ENCODE peak calls at places on chromosome 9, in seven cellular contexts. One of them, this sample, is unnamed.

GRCh38 chr9:133583586-133583985 is 25.6 kb downstream of the FAM163B start:
- DNase-seq in transverse colon: no peak
- DNase-seq in HS-5: no peak
- DNase-seq in posterior vena cava: no peak
- DNase-seq in GM04504: no peak
- DNase-seq in progenitor cell of endocrine pancreas: no peak
- DNase-seq in neuronal stem cell: no peak
- DNase-seq in this sample: no peak

GRCh38 chr9:115997923-115998322 is 155.7 kb upstream of the PAPPA start:
- DNase-seq in neuronal stem cell: no peak
- DNase-seq in GM04504: peak
- DNase-seq in HS-5: peak
- DNase-seq in progenitor cell of endocrine pancreas: no peak
- DNase-seq in transverse colon: no peak
- DNase-seq in posterior vena cava: no peak
- DNase-seq in this sample: peak

GRCh38 chr9:126160067-126160853 is 166.4 kb upstream of the MVB12B start:
- DNase-seq in transverse colon: no peak
- DNase-seq in progenitor cell of endocrine pancreas: no peak
- DNase-seq in posterior vena cava: no peak
- DNase-seq in GM04504: no peak
- DNase-seq in neuronal stem cell: no peak
- DNase-seq in HS-5: no peak
- DNase-seq in this sample: no peak

GRCh38 chr9:98886691-98887229 is 56.9 kb upstream of the COL15A1 start:
- DNase-seq in GM04504: no peak
- DNase-seq in neuronal stem cell: no peak
- DNase-seq in transverse colon: no peak
- DNase-seq in posterior vena cava: peak
- DNase-seq in progenitor cell of endocrine pancreas: no peak
- DNase-seq in HS-5: no peak
- DNase-seq in this sample: peak

GRCh38 chr9:109961579-109961978 is 181.6 kb downstream of the PALM2AKAP2 start:
- DNase-seq in progenitor cell of endocrine pancreas: no peak
- DNase-seq in transverse colon: no peak
- DNase-seq in neuronal stem cell: no peak
- DNase-seq in GM04504: no peak
- DNase-seq in posterior vena cava: no peak
- DNase-seq in HS-5: no peak
- DNase-seq in this sample: no peak

GRCh38 chr9:137833721-137834613 is 43.6 kb upstream of the CACNA1B start:
- DNase-seq in posterior vena cava: no peak
- DNase-seq in neuronal stem cell: no peak
- DNase-seq in transverse colon: no peak
- DNase-seq in GM04504: no peak
- DNase-seq in HS-5: no peak
- DNase-seq in progenitor cell of endocrine pancreas: no peak
- DNase-seq in this sample: no peak

GRCh38 chr9:107637421-107638420 is 148.2 kb upstream of the KLF4 start:
- DNase-seq in HS-5: no peak
- DNase-seq in neuronal stem cell: peak
- DNase-seq in progenitor cell of endocrine pancreas: peak
- DNase-seq in posterior vena cava: peak
- DNase-seq in transverse colon: peak
- DNase-seq in GM04504: peak
- DNase-seq in this sample: peak

GRCh38 chr9:37944266-37944650 is 40.3 kb upstream of the SLC25A51 start:
- DNase-seq in HS-5: no peak
- DNase-seq in GM04504: no peak
- DNase-seq in transverse colon: no peak
- DNase-seq in progenitor cell of endocrine pancreas: no peak
- DNase-seq in posterior vena cava: peak
- DNase-seq in neuronal stem cell: no peak
- DNase-seq in this sample: no peak

GRCh38 chr9:134491436-134491835 is 150.2 kb upstream of the COL5A1 start:
- DNase-seq in posterior vena cava: peak
- DNase-seq in HS-5: no peak
- DNase-seq in progenitor cell of endocrine pancreas: no peak
- DNase-seq in neuronal stem cell: no peak
- DNase-seq in GM04504: no peak
- DNase-seq in transverse colon: no peak
- DNase-seq in this sample: no peak

GRCh38 chr9:123033864-123034598 is 564 bp downstream of the GPR21 start:
- DNase-seq in progenitor cell of endocrine pancreas: no peak
- DNase-seq in GM04504: no peak
- DNase-seq in HS-5: no peak
- DNase-seq in transverse colon: no peak
- DNase-seq in posterior vena cava: no peak
- DNase-seq in neuronal stem cell: no peak
- DNase-seq in this sample: no peak

GRCh38 chr9:37931586-37931985 is 27.7 kb upstream of the SLC25A51 start:
- DNase-seq in transverse colon: no peak
- DNase-seq in GM04504: no peak
- DNase-seq in progenitor cell of endocrine pancreas: no peak
- DNase-seq in posterior vena cava: no peak
- DNase-seq in HS-5: no peak
- DNase-seq in neuronal stem cell: no peak
- DNase-seq in this sample: no peak

GRCh38 chr9:93663877-93664548 is 87.6 kb downstream of the PHF2 start:
- DNase-seq in GM04504: no peak
- DNase-seq in transverse colon: no peak
- DNase-seq in progenitor cell of endocrine pancreas: no peak
- DNase-seq in posterior vena cava: peak
- DNase-seq in neuronal stem cell: no peak
- DNase-seq in HS-5: no peak
- DNase-seq in this sample: no peak

GRCh38 chr9:71223953-71224538 is 102.6 kb upstream of the TRPM3 start:
- DNase-seq in posterior vena cava: no peak
- DNase-seq in HS-5: no peak
- DNase-seq in neuronal stem cell: no peak
- DNase-seq in GM04504: no peak
- DNase-seq in transverse colon: no peak
- DNase-seq in progenitor cell of endocrine pancreas: no peak
- DNase-seq in this sample: no peak

GRCh38 chr9:112771359-112772214 is 21.0 kb downstream of the SNX30 start:
- DNase-seq in GM04504: no peak
- DNase-seq in transverse colon: no peak
- DNase-seq in HS-5: no peak
- DNase-seq in neuronal stem cell: no peak
- DNase-seq in progenitor cell of endocrine pancreas: no peak
- DNase-seq in posterior vena cava: no peak
- DNase-seq in this sample: no peak

GRCh38 chr9:126886194-126886830 is 25.9 kb downstream of the ZBTB34 start:
- DNase-seq in GM04504: no peak
- DNase-seq in neuronal stem cell: no peak
- DNase-seq in transverse colon: no peak
- DNase-seq in HS-5: no peak
- DNase-seq in posterior vena cava: no peak
- DNase-seq in progenitor cell of endocrine pancreas: no peak
- DNase-seq in this sample: no peak

GRCh38 chr9:85108229-85108628 is 438.7 kb downstream of the NTRK2 start:
- DNase-seq in GM04504: no peak
- DNase-seq in transverse colon: no peak
- DNase-seq in neuronal stem cell: no peak
- DNase-seq in progenitor cell of endocrine pancreas: no peak
- DNase-seq in HS-5: no peak
- DNase-seq in posterior vena cava: no peak
- DNase-seq in this sample: no peak

GRCh38 chr9:135969064-135969683 is 8.0 kb upstream of the UBAC1 start:
- DNase-seq in HS-5: no peak
- DNase-seq in progenitor cell of endocrine pancreas: no peak
- DNase-seq in neuronal stem cell: no peak
- DNase-seq in transverse colon: no peak
- DNase-seq in GM04504: no peak
- DNase-seq in posterior vena cava: no peak
- DNase-seq in this sample: no peak

GRCh38 chr9:128245293-128246151 is 30.3 kb downstream of the GOLGA2 start:
- DNase-seq in neuronal stem cell: no peak
- DNase-seq in posterior vena cava: peak
- DNase-seq in progenitor cell of endocrine pancreas: no peak
- DNase-seq in GM04504: peak
- DNase-seq in HS-5: peak
- DNase-seq in transverse colon: no peak
- DNase-seq in this sample: no peak

GRCh38 chr9:134707031-134707680 is 65.6 kb downstream of the COL5A1 start:
- DNase-seq in progenitor cell of endocrine pancreas: no peak
- DNase-seq in neuronal stem cell: no peak
- DNase-seq in HS-5: no peak
- DNase-seq in transverse colon: peak
- DNase-seq in GM04504: peak
- DNase-seq in posterior vena cava: peak
- DNase-seq in this sample: peak

GRCh38 chr9:116450378-116451139 is 236.5 kb upstream of the TRIM32 start:
- DNase-seq in HS-5: no peak
- DNase-seq in progenitor cell of endocrine pancreas: no peak
- DNase-seq in neuronal stem cell: no peak
- DNase-seq in transverse colon: no peak
- DNase-seq in posterior vena cava: no peak
- DNase-seq in GM04504: no peak
- DNase-seq in this sample: no peak

GRCh38 chr9:104774831-104775573 is 11.1 kb downstream of the NIPSNAP3B start:
- DNase-seq in GM04504: no peak
- DNase-seq in HS-5: no peak
- DNase-seq in progenitor cell of endocrine pancreas: no peak
- DNase-seq in posterior vena cava: no peak
- DNase-seq in transverse colon: no peak
- DNase-seq in neuronal stem cell: no peak
- DNase-seq in this sample: no peak

GRCh38 chr9:16526380-16526779 is 344.1 kb downstream of the BNC2 start:
- DNase-seq in transverse colon: no peak
- DNase-seq in HS-5: peak
- DNase-seq in GM04504: peak
- DNase-seq in progenitor cell of endocrine pancreas: no peak
- DNase-seq in posterior vena cava: no peak
- DNase-seq in neuronal stem cell: no peak
- DNase-seq in this sample: no peak

GRCh38 chr9:94204174-94204573 is 54.9 kb upstream of the ZNF169 start:
- DNase-seq in posterior vena cava: no peak
- DNase-seq in progenitor cell of endocrine pancreas: no peak
- DNase-seq in GM04504: no peak
- DNase-seq in transverse colon: no peak
- DNase-seq in HS-5: no peak
- DNase-seq in neuronal stem cell: no peak
- DNase-seq in this sample: no peak

GRCh38 chr9:82488702-82489578 is 500.4 kb downstream of the SPATA31D1 start:
- DNase-seq in transverse colon: no peak
- DNase-seq in neuronal stem cell: no peak
- DNase-seq in GM04504: peak
- DNase-seq in progenitor cell of endocrine pancreas: no peak
- DNase-seq in HS-5: no peak
- DNase-seq in posterior vena cava: no peak
- DNase-seq in this sample: no peak

GRCh38 chr9:38066907-38067610 is 2.0 kb downstream of the SHB start:
- DNase-seq in HS-5: no peak
- DNase-seq in GM04504: no peak
- DNase-seq in progenitor cell of endocrine pancreas: no peak
- DNase-seq in neuronal stem cell: no peak
- DNase-seq in posterior vena cava: peak
- DNase-seq in transverse colon: peak
- DNase-seq in this sample: peak

GRCh38 chr9:134283111-134283515 is 43.1 kb upstream of the RXRA start:
- DNase-seq in progenitor cell of endocrine pancreas: no peak
- DNase-seq in transverse colon: peak
- DNase-seq in GM04504: peak
- DNase-seq in HS-5: no peak
- DNase-seq in posterior vena cava: peak
- DNase-seq in neuronal stem cell: no peak
- DNase-seq in this sample: no peak

This sample was measured in adrenal gland.